ENCODE peak calls at places on chromosomes 6 and 20, in five cellular contexts. N is neuronal stem cell, W is fibroblast of lung, L is DND-41, Z is SK-N-SH. G is an unnamed sample. For H3K27me3 and H3K4me1, the result is how much of the 10 kb centered on the place peaks cover.

GRCh38 chr20:535958-536357 is 7.6 kb downstream of the CSNK2A1 start:
- DNase-seq in Z (no peak), N (no peak), L (no peak), W (peak), G (no peak)

GRCh38 chr6:136547336-136547735 is 2.9 kb downstream of the MAP7 start:
- DNase-seq in W (peak), L (no peak), Z (peak), N (no peak), G (peak)

GRCh38 chr20:30487947-30488926 is 769.2 kb upstream of the DEFB115 start:
- DNase-seq in N (no peak), L (no peak), Z (no peak), W (no peak), G (no peak)

GRCh38 chr6:79946242-79946641 is 1.1 kb downstream of the ELOVL4 start:
- DNase-seq in L (peak), N (peak), W (peak), Z (peak), G (peak)

GRCh38 chr6:107355659-107356058 is 103.7 kb downstream of the PDSS2 start:
- DNase-seq in Z (no peak), N (no peak), W (no peak), L (no peak), G (no peak)

GRCh38 chr20:7924692-7925091 is 15.6 kb downstream of the HAO1 start:
- DNase-seq in L (no peak), N (no peak), W (peak), Z (no peak), G (no peak)

GRCh38 chr6:15472626-15473025 is 190.2 kb downstream of the DTNBP1 start:
- DNase-seq in N (no peak), L (no peak), Z (no peak), W (no peak), G (no peak)

GRCh38 chr6:116152620-116153019 is 26.7 kb upstream of the COL10A1 start:
- DNase-seq in N (no peak), Z (no peak), W (no peak), L (no peak), G (no peak)

GRCh38 chr20:21767739-21768223 is 62.3 kb downstream of the PAX1 start:
- DNase-seq in Z (peak), W (no peak), L (no peak), N (peak), G (peak)

GRCh38 chr20:13008761-13009681 is at the start of gene SPTLC3:
- DNase-seq in W (peak), Z (no peak), L (no peak), N (no peak), G (no peak)

GRCh38 chr6:90231798-90232197 is 64.8 kb downstream of the BACH2 start:
- DNase-seq in L (no peak), W (no peak), Z (no peak), N (no peak), G (no peak)

GRCh38 chr6:16770701-16771569 is 9.7 kb upstream of the ATXN1 start:
- DNase-seq in N (peak), Z (peak), W (peak), L (peak), G (peak)

GRCh38 chr20:37230200-37230599 is 31.4 kb downstream of the GHRH start:
- DNase-seq in L (no peak), W (no peak), Z (no peak), N (no peak), G (no peak)

GRCh38 chr20:7579888-7580287 is 360.4 kb downstream of the HAO1 start:
- DNase-seq in N (no peak), W (no peak), Z (no peak), L (no peak), G (no peak)

GRCh38 chr20:36628076-36628475 is 17.9 kb downstream of the SLA2 start:
- DNase-seq in L (no peak), N (no peak), W (no peak), Z (no peak), G (no peak)

GRCh38 chr6:14467591-14467990 is 350.0 kb downstream of the CD83 start:
- DNase-seq in L (no peak), W (peak), N (no peak), Z (no peak), G (no peak)

GRCh38 chr20:23399568-23400241 is 21.6 kb downstream of the NAPB start:
- DNase-seq in Z (no peak), W (peak), N (no peak), L (no peak), G (no peak)

GRCh38 chr20:5863040-5863811 is 87.1 kb downstream of the TRMT6 start:
- DNase-seq in W (peak), L (no peak), Z (no peak), N (no peak), G (no peak)

GRCh38 chr20:17508756-17509155 is 22.4 kb downstream of the BFSP1 start:
- DNase-seq in Z (no peak), L (no peak), W (no peak), N (no peak), G (no peak)

GRCh38 chr6:83609248-83609647 is 96.9 kb downstream of the PRSS35 start:
- DNase-seq in N (no peak), W (no peak), L (no peak), Z (peak), G (no peak)

GRCh38 chr6:139376604-139377218 is 2.3 kb upstream of the CITED2 start:
- DNase-seq in W (peak), N (no peak), L (no peak), Z (no peak), G (no peak)

GRCh38 chr6:108312604-108313003 is 17.8 kb downstream of the AFG1L start:
- DNase-seq in N (no peak), L (no peak), W (no peak), Z (no peak), G (no peak)

GRCh38 chr6:142764306-142764705 is 180.7 kb downstream of the HIVEP2 start:
- DNase-seq in Z (no peak), N (no peak), W (peak), L (no peak), G (no peak)

GRCh38 chr20:21127201-21127981 is 1.5 kb downstream of the KIZ start:
- DNase-seq in N (no peak), W (no peak), Z (no peak), L (no peak), G (no peak)

GRCh38 chr20:24747015-24747712 is 201.9 kb upstream of the CST7 start:
- DNase-seq in W (no peak), L (peak), N (no peak), Z (no peak), G (no peak)

GRCh38 chr20:42254673-42255072 is 636.5 kb upstream of the CHD6 start:
- DNase-seq in Z (no peak), L (no peak), N (no peak), W (no peak), G (no peak)

GRCh38 chr6:170222498-170223471 is 68.1 kb downstream of the DLL1 start:
- DNase-seq in N (no peak), Z (peak), L (no peak), W (peak), G (no peak)

GRCh38 chr6:53961679-53962370 is 149.4 kb upstream of the MLIP start:
- DNase-seq in Z (no peak), N (no peak), L (no peak), W (peak), G (no peak)

GRCh38 chr6:30935018-30935417 is 3.0 kb upstream of the SFTA2 start:
- DNase-seq in W (no peak), L (no peak), Z (no peak), N (no peak), G (no peak)

GRCh38 chr6:14881399-14881798 is 364.5 kb upstream of the JARID2 start:
- DNase-seq in L (no peak), N (no peak), W (peak), Z (no peak), G (no peak)

GRCh38 chr20:62158541-62158940 is 15.0 kb downstream of the SS18L1 start:
- DNase-seq in L (no peak), N (no peak), W (no peak), Z (no peak), G (peak)

GRCh38 chr6:128246472-128246871 is 273.9 kb downstream of the PTPRK start:
- DNase-seq in Z (no peak), N (no peak), W (no peak), L (no peak), G (no peak)

GRCh38 chr6:47690209-47690608 is 8.2 kb upstream of the ADGRF4 start:
- DNase-seq in W (no peak), L (no peak), N (no peak), Z (no peak), G (no peak)

GRCh38 chr6:134816300-134816699 is 133.6 kb downstream of the ALDH8A1 start:
- DNase-seq in Z (no peak), N (no peak), L (no peak), W (peak), G (no peak)

GRCh38 chr6:16089232-16089843 is 39.5 kb upstream of the MYLIP start:
- DNase-seq in L (no peak), N (no peak), Z (no peak), W (no peak), G (no peak)

GRCh38 chr6:129889580-129889979 is 28.5 kb upstream of the TMEM244 start:
- DNase-seq in N (no peak), W (peak), L (no peak), Z (no peak), G (no peak)

GRCh38 chr6:33384581-33385020 is 7.0 kb upstream of the KIFC1 start:
- DNase-seq in W (peak), L (no peak), Z (no peak), N (no peak), G (peak)

GRCh38 chr20:32537657-32538525 is 47.2 kb downstream of the NOL4L start:
- DNase-seq in W (no peak), N (no peak), Z (peak), L (peak), G (no peak)

DNA sequence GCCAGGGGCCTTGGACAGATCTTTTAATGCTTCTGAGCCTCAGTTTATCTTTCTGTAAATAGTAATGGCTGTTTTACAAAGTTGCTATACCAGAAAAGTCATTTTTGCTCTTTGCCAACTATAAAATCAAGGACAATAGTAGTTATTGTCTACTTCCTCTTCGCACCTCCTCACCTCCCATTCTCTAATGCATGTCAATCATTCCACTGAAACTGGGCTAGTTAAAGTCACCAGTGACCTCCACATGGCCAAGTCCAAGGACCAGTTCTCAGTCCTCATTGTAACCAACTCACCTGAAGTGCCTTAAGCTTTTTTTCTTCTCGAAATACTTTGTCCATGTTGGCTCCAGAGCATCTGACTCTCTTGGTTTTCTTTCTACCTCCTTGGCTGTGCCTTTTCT is 51.2 kb downstream of the NCR2 start:
- DNase-seq in W (no peak), L (no peak), N (no peak), Z (no peak), G (no peak)
- H3K27me3 ChIP-seq in W (under half), L (under half), N (under half), Z (half or more), G (under half)

GRCh38 chr6:109623288-109623687 is 67.7 kb downstream of the AK9 start:
- DNase-seq in W (no peak), L (no peak), N (no peak), Z (no peak), G (no peak)
- H3K4me1 ChIP-seq in W (under half), L (under half), N (under half), Z (under half), G (under half)

DNA sequence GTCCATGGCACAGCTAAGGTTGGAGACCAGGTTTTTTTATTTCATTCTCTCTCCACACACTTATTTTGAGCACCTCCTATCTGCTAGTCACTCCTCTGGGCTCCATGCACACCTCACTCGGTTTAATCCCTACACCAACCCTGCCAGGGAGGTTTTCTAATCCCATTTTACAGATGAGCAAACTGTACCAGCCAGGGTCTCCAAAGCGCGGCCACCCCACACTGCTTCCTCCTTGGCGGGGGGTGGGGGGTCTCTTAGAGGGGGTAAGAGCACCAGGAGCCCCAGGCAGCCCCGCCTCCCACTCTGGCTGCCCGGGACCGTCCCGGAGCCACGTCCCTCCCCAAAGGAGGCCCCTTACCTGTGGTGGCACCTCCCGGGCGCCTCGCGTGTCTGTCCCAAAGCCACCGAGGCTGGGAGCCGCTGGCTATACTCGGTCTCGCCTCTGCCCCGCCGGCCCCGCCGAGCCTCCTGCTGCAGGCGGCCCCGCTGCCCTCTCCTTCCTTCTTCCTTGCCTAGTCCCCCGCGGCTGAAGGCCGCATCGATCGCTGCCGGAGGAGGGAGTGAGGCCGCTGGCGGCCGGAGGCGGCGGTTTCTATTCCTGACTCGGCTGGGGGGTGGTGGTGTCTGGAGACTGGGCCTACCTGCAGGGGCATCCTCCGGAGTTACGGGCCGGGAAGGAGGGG is at the start of gene KCNS1:
- DNase-seq in W (peak), N (no peak), L (no peak), Z (peak), G (no peak)
- H3K9ac ChIP-seq in W (no peak), N (no peak), L (no peak), Z (no peak), G (no peak)

DNA sequence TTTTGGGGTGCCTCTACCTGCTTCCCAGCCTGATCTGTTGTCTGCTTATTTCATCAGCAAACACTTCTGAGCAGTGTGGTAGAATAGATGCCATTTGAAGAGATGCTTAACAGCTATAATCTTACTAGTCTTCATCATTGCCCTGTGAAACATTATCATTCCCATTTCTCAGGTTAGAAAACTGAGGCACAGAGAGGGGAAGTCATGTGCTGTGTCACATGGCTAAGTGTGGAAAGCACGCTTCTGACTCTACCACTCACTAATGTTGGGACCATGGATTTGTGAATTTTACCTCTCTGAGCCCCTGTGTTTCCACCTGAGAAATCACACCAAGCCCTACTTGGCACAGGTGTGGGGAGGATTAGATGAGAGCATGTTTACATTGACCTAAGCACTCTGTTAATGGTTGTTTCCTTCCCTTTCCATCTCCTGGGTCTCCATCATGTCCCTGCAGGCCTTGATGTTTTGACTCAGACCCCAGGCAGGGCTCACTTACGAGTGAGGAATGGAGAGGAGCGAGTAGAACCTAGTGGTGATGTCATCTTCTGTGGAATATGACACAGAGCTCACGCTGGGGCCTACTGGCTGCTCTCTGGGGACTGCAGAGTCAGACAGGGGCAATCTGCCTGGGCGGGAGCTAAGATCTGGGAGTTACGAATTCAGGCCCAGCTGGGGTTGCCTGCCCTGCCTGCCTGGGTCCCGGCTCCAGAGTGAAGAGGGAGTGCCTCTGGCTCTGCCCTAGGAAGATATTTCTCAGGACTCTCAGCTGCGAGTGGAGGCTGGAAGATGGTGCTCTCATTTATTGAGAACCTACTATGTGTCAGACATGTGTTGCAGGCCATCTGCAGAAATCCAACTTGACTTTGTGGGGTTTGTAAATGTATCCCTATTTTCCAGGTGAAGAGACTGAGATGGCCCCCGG is 64.3 kb downstream of the CDH22 start:
- DNase-seq in Z (no peak), L (no peak), W (no peak), N (no peak), G (no peak)
- H3K27me3 ChIP-seq in Z (under half), L (under half), W (under half), N (under half), G (under half)

GRCh38 chr20:33842346-33842745 is 31.2 kb downstream of the CHMP4B start:
- DNase-seq in L (no peak), N (no peak), Z (no peak), W (no peak), G (no peak)
- H3K4me1 ChIP-seq in L (under half), N (under half), Z (under half), W (under half), G (half or more)

DNA sequence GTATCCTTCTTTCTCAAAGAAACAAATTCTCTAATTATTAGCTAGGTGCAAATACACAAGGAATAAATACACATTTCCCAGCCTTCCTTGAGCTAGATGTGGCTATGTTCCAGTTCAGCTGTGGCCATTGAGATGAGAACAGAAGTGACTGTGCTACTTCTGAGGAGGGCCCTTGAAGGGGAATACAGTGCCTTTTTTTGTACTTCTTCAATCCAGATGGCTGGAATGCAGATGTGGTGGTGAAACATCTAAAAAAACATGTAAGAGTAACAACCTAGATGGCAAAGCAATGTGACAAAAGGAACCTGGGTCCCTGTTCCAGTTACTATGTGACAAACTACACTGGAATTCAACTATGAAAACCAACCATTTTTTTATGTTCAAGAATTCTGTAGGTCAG is 115.4 kb upstream of the DST start:
- DNase-seq in W (peak), Z (no peak), N (no peak), L (no peak), G (peak)
- H3K9ac ChIP-seq in W (no peak), Z (no peak), N (no peak), L (no peak), G (no peak)